ENCODE peak calls at places on chromosome 5, in five cellular contexts. C, H, E, T and F are unnamed samples.

GRCh38 chr5:150671509-150672236 is 10.6 kb downstream of the MYOZ3 start:
- DNase-seq in H (no peak), C (no peak), E (peak), T (no peak), F (no peak)

GRCh38 chr5:109690456-109691247 is 925 bp downstream of the MAN2A1 start:
- DNase-seq in T (peak), E (peak), H (no peak), C (peak), F (peak)

GRCh38 chr5:40736103-40736875 is 19.5 kb downstream of the TTC33 start:
- DNase-seq in H (peak), E (peak), T (peak), C (peak), F (peak)

GRCh38 chr5:175746851-175747250 is 89.0 kb downstream of the HRH2 start:
- DNase-seq in T (peak), E (peak), C (no peak), H (no peak), F (no peak)

GRCh38 chr5:180170111-180170809 is 38.8 kb downstream of the RASGEF1C start:
- DNase-seq in H (no peak), E (no peak), T (no peak), C (no peak), F (no peak)

GRCh38 chr5:93600409-93601052 is 17.5 kb downstream of the NR2F1 start:
- DNase-seq in C (no peak), H (no peak), E (no peak), T (no peak), F (no peak)

GRCh38 chr5:72531496-72532190 is 24.4 kb upstream of the ZNF366 start:
- DNase-seq in E (no peak), T (no peak), H (no peak), C (no peak), F (no peak)

GRCh38 chr5:169160405-169160901 is 140.5 kb downstream of the SLIT3 start:
- DNase-seq in E (no peak), C (no peak), H (no peak), T (no peak), F (no peak)

GRCh38 chr5:10289353-10289752 is 18.3 kb downstream of the CMBL start:
- DNase-seq in H (no peak), C (no peak), T (no peak), E (no peak), F (no peak)

GRCh38 chr5:10635257-10635860 is 71.5 kb downstream of the ANKRD33B start:
- DNase-seq in E (no peak), H (peak), T (no peak), C (no peak), F (peak)

GRCh38 chr5:73204302-73204701 is 31.3 kb downstream of the TMEM174 start:
- DNase-seq in H (no peak), E (no peak), C (no peak), T (no peak), F (no peak)

GRCh38 chr5:72723584-72723983 is 92.9 kb upstream of the TNPO1 start:
- DNase-seq in T (no peak), E (no peak), H (no peak), C (no peak), F (no peak)

GRCh38 chr5:33049298-33049697 is 338.2 kb downstream of the NPR3 start:
- DNase-seq in T (no peak), C (no peak), E (no peak), H (no peak), F (no peak)

GRCh38 chr5:135053278-135053677 is 19.2 kb upstream of the PITX1 start:
- DNase-seq in T (no peak), C (no peak), H (peak), E (no peak), F (peak)

GRCh38 chr5:30918171-30918570 is 275.3 kb upstream of the CDH6 start:
- DNase-seq in H (no peak), C (no peak), E (no peak), T (no peak), F (no peak)

GRCh38 chr5:173968154-173968553 is 20.8 kb upstream of the C5orf47 start:
- DNase-seq in C (no peak), H (no peak), E (peak), T (no peak), F (no peak)

GRCh38 chr5:79774171-79774854 is 84.7 kb downstream of the CMYA5 start:
- DNase-seq in T (peak), E (peak), H (no peak), C (peak), F (no peak)

GRCh38 chr5:32709789-32710334 is 1.3 kb upstream of the NPR3 start:
- DNase-seq in T (peak), C (peak), H (no peak), E (peak), F (peak)

GRCh38 chr5:148911386-148911785 is 85.0 kb downstream of the ADRB2 start:
- DNase-seq in C (no peak), H (no peak), E (no peak), T (no peak), F (no peak)

GRCh38 chr5:81838307-81838906 is 87.5 kb upstream of the SSBP2 start:
- DNase-seq in H (no peak), C (no peak), T (peak), E (no peak), F (no peak)

GRCh38 chr5:96195053-96195452 is 233.4 kb upstream of the ELL2 start:
- DNase-seq in E (no peak), T (no peak), C (no peak), H (no peak), F (no peak)

GRCh38 chr5:132979367-132979935 is 16.0 kb upstream of the AFF4 start:
- DNase-seq in C (peak), T (no peak), E (no peak), H (no peak), F (peak)

DNA sequence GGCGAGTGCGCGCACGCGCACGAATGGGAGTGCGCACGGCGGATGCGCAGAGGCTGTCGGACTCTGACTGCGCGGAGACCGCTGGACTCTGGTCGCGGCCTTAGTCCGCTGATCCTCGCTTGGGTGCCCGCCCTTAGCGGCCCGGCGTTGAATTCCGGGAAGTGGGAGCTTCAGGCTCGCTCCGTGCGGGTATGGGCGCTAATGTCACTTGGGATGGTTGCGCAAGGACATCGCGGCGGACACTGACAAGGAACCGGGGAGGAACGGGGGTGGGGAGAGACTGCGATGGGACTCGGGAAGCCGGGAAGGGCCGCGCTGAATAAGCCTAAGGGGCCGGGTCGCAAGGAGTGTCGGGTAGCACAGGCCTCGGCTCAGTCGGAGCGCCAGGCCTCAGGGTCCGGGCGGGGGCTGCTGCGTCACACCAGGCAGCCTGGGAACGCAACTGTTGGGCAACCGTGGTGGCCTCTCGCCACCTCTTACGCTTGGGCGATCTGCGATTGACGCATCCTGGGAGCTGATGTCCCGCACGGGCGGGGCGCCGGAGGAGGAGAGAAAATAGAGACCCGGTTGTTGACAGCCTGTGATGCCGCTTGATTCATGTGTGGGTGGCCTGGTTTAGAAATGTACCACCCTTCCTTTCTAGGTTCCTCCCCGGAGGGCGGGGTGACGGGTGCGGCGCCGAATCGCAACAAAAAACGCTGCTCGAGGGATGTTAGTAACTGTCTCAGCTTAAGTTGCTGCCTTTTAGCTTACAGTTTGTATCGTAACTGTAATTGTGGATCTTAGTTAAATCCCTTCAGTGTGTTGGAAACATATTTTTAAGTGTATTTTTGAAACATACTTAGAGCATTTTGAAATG is 545 bp upstream of the CHD1 start:
- DNase-seq in C (peak), H (peak), E (peak), T (peak), F (peak)
- TF ChIP-seq GABPA in C (no peak), H (no peak), E (peak), T (peak), F (no peak)

GRCh38 chr5:53360811-53361210 is 119.6 kb upstream of the FST start:
- DNase-seq in E (no peak), T (no peak), C (no peak), H (no peak), F (no peak)
- TF ChIP-seq REST in E (no peak), T (no peak), C (no peak), H (no peak), F (no peak)

DNA sequence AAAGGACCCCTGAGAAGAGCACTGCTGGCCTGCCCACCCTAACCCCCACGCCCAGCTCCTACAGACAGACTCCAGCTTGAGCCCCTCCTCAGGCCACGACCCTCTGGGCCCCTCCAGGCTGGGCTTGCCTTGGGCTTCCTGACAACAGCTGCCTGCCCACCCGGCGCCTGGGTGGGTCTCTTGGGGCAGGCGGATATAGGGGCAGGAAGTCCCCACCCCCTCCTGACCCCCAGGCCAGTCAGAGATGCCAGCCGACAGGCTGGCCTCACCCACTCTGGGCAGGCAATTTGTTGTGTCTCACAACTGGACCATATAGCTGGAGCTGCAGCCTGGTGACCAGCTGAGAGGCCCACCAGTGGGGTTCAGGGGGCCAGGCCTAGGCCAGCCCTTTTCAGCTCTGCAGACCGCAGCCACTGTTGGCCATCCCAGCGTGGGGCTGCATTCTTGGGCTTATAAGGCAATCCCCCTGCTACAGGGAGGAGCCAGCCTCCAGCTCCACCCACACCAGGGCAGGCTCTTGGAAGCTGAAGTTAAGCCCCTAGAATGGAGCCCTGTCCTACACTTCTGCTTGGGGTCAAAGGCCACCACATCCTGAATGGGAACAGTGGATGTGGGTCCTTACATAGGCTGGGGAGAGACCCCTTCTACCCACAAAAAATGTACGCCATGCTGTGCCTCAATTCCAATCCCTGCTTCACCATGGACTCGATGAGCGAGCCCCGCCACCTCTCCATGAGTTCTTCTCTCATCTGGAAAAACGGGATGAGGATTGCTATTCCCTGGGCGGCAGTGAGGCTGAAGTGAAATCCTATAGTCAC is 2.0 kb downstream of the PDLIM7 start:
- DNase-seq in H (no peak), E (peak), C (peak), T (peak), F (no peak)
- H3K4me3 ChIP-seq in H (no peak), E (peak), C (peak), T (peak), F (peak)

GRCh38 chr5:59596586-59597348 is 296.8 kb downstream of the PDE4D start:
- DNase-seq in C (no peak), H (no peak), E (no peak), T (no peak), F (no peak)
- TF ChIP-seq GABPA in C (no peak), H (no peak), E (no peak), T (no peak), F (no peak)